ENCODE peak calls at places on chromosomes 1 and 21, in ten cellular contexts. V is AG08395; Y is bronchial epithelial cell; N is germinal center; Q is activated T-cell treated with anti-CD3 and anti-CD28 coated beads, Interleukin-2, amount 50 U/mL, for 24 hours; D is left ventricle myocardium inferior; F is NCI-H510A; H is AG20443; J is left colon; W is stimulated activated naive B cell treated with anti-CD40 and anti-IgM and Interleukin-4, amounts not matched to agents 10 μg/mL and 1 μg/mL and 100 μg/mL, for 72 hours. A is an unnamed sample.

GRCh38 chr1:218209351-218209861 is 75.7 kb upstream of the RRP15 start:
- DNase-seq in N (no peak), D (no peak), Y (peak), Q (no peak), V (peak), J (no peak), F (no peak), H (peak), W (no peak), A (no peak)

GRCh38 chr21:45461369-45461750 is 56.4 kb downstream of the COL18A1 start:
- DNase-seq in J (no peak), H (no peak), Q (no peak), W (no peak), Y (no peak), V (no peak), N (no peak), D (peak), F (no peak), A (no peak)

GRCh38 chr21:33886316-33886715 is 29.3 kb downstream of the ATP5PO start:
- DNase-seq in V (no peak), W (no peak), F (no peak), N (no peak), Y (no peak), D (no peak), J (no peak), H (no peak), Q (no peak), A (no peak)

GRCh38 chr1:155904261-155904660 is 6.9 kb downstream of the RIT1 start:
- DNase-seq in J (no peak), V (no peak), F (no peak), H (no peak), N (no peak), D (no peak), Y (no peak), W (no peak), Q (no peak), A (no peak)

GRCh38 chr21:45335151-45335760 is 47.6 kb upstream of the POFUT2 start:
- DNase-seq in F (no peak), H (no peak), D (peak), W (no peak), N (no peak), Y (no peak), J (peak), Q (no peak), V (no peak), A (no peak)

GRCh38 chr1:33005117-33005811 is 31.4 kb downstream of the AK2 start:
- DNase-seq in W (no peak), V (no peak), Q (no peak), H (no peak), F (no peak), N (no peak), J (no peak), Y (peak), D (no peak), A (no peak)

GRCh38 chr1:96387785-96388184 is 333.8 kb upstream of the PTBP2 start:
- DNase-seq in V (no peak), D (no peak), Y (peak), W (no peak), J (no peak), Q (no peak), H (no peak), F (no peak), N (no peak), A (no peak)

GRCh38 chr1:210200090-210200736 is 32.4 kb upstream of the SERTAD4 start:
- DNase-seq in F (no peak), W (no peak), Q (no peak), J (no peak), Y (peak), D (no peak), H (no peak), V (no peak), N (no peak), A (no peak)

A was measured in heart right ventricle.